ENCODE peak calls at places on chromosomes 12 and 14, in four cellular contexts. I is nephron progenitor cell, L is tibial artery, W is skeletal muscle cell. X is an unnamed sample.

GRCh38 chr14:36509056-36509917 is 10.7 kb downstream of the NKX2-1 start:
- DNase-seq in I (no peak), W (no peak), L (no peak), X (no peak)

GRCh38 chr12:56839489-56840442 is 76.6 kb downstream of the HSD17B6 start:
- DNase-seq in W (no peak), L (peak), I (peak), X (no peak)

GRCh38 chr12:13210543-13211190 is 14.1 kb downstream of the EMP1 start:
- DNase-seq in L (no peak), W (no peak), I (no peak), X (no peak)

GRCh38 chr12:104573-105081 is 38.1 kb downstream of the IQSEC3 start:
- DNase-seq in W (no peak), I (no peak), L (no peak), X (no peak)

GRCh38 chr14:91249841-91250616 is 5.5 kb upstream of the GPR68 start:
- DNase-seq in I (peak), L (no peak), W (no peak), X (no peak)

GRCh38 chr14:53060046-53060445 is 93.1 kb downstream of the DDHD1 start:
- DNase-seq in W (no peak), I (no peak), L (no peak), X (no peak)

GRCh38 chr14:55772521-55772920 is 192.5 kb downstream of the KTN1 start:
- DNase-seq in W (no peak), L (no peak), I (no peak), X (peak)

GRCh38 chr12:70043490-70044138 is 199.6 kb upstream of the CNOT2 start:
- DNase-seq in I (no peak), L (no peak), W (no peak), X (no peak)

GRCh38 chr14:61257469-61258057 is 23.6 kb downstream of the TMEM30B start:
- DNase-seq in I (no peak), L (no peak), W (no peak), X (no peak)

GRCh38 chr12:89414851-89415250 is 62.5 kb upstream of the DUSP6 start:
- DNase-seq in W (no peak), I (no peak), L (no peak), X (peak)

GRCh38 chr14:104422301-104423223 is 157.0 kb upstream of the C14orf180 start:
- DNase-seq in L (no peak), I (peak), W (no peak), X (no peak)

GRCh38 chr12:58310368-58310767 is 369.0 kb downstream of the ATP23 start:
- DNase-seq in W (peak), I (no peak), L (no peak), X (peak)

GRCh38 chr12:122106891-122107660 is 28.5 kb downstream of the MLXIP start:
- DNase-seq in L (no peak), W (no peak), I (no peak), X (peak)

GRCh38 chr12:3658327-3659163 is 94.4 kb downstream of the CRACR2A start:
- DNase-seq in W (no peak), I (peak), L (no peak), X (no peak)

GRCh38 chr12:123126294-123127144 is 24.4 kb downstream of the PITPNM2 start:
- DNase-seq in L (peak), I (no peak), W (peak), X (peak)

GRCh38 chr12:132723015-132723763 is 12.5 kb downstream of the PGAM5 start:
- DNase-seq in W (no peak), I (no peak), L (no peak), X (no peak)

GRCh38 chr12:95637471-95638155 is 86.3 kb upstream of the USP44 start:
- DNase-seq in I (no peak), W (peak), L (no peak), X (peak)

GRCh38 chr14:54168489-54168888 is 211.9 kb upstream of the BMP4 start:
- DNase-seq in I (no peak), W (no peak), L (no peak), X (no peak)